ENCODE peak calls at places on chromosome 14, in four cellular contexts. B is kidney epithelial cell; N is nucleus accumbens; M is activated T-helper 1 cell treated with anti-CD3 and anti-CD28 coated beads, Interleukin-2, amount 50 U/mL, for 16 hours. R is an unnamed sample.

GRCh38 chr14:69484444-69485113 is at the start of gene PLEKHD1:
- DNase-seq in M (no peak), N (no peak), B (no peak), R (no peak)

GRCh38 chr14:66401447-66402095 is 84.6 kb upstream of the CCDC196 start:
- DNase-seq in N (no peak), B (no peak), M (no peak), R (no peak)

GRCh38 chr14:55347040-55347439 is 64.6 kb downstream of the ATG14 start:
- DNase-seq in M (no peak), N (no peak), B (no peak), R (no peak)

GRCh38 chr14:93734086-93734822 is 54.0 kb downstream of the PRIMA1 start:
- DNase-seq in N (no peak), M (no peak), B (no peak), R (no peak)

GRCh38 chr14:22040781-22041125 is 367.1 kb upstream of the OR4E1 start:
- DNase-seq in B (no peak), M (no peak), N (no peak), R (no peak)

GRCh38 chr14:76576047-76576741 is 185.1 kb upstream of the VASH1 start:
- DNase-seq in B (no peak), M (no peak), N (no peak), R (no peak)

GRCh38 chr14:33765251-33765650 is 185.6 kb downstream of the EGLN3 start:
- DNase-seq in B (no peak), N (no peak), M (no peak), R (no peak)

GRCh38 chr14:65095633-65096205 is 6.6 kb downstream of the MAX start:
- DNase-seq in B (no peak), M (no peak), N (peak), R (no peak)

GRCh38 chr14:54698501-54698900 is 131.6 kb downstream of the SAMD4A start:
- DNase-seq in M (no peak), B (no peak), N (no peak), R (no peak)

GRCh38 chr14:22375321-22375930 is 213.6 kb downstream of the DAD1 start:
- DNase-seq in M (no peak), B (no peak), N (no peak), R (no peak)

GRCh38 chr14:103943673-103944072 is 1.3 kb upstream of the RD3L start:
- DNase-seq in B (no peak), M (no peak), N (no peak), R (no peak)

GRCh38 chr14:99179506-99179905 is 92.5 kb downstream of the BCL11B start:
- DNase-seq in N (no peak), M (no peak), B (no peak), R (no peak)

GRCh38 chr14:55348766-55349453 is 62.7 kb downstream of the ATG14 start:
- DNase-seq in M (no peak), N (no peak), B (no peak), R (no peak)

GRCh38 chr14:70887207-70888150 is 19.8 kb upstream of the PCNX1 start:
- DNase-seq in B (no peak), M (no peak), N (no peak), R (no peak)

GRCh38 chr14:38197761-38198345 is 9.9 kb upstream of the SSTR1 start:
- DNase-seq in B (no peak), M (no peak), N (no peak), R (no peak)

GRCh38 chr14:103629503-103630121 is 601 bp downstream of the KLC1 start:
- DNase-seq in B (no peak), M (peak), N (no peak), R (no peak)

GRCh38 chr14:27366596-27366995 is 768.8 kb upstream of the NOVA1 start:
- DNase-seq in M (no peak), N (no peak), B (no peak), R (no peak)

GRCh38 chr14:68927956-68928675 is 51.0 kb downstream of the ACTN1 start:
- DNase-seq in M (no peak), B (no peak), N (no peak), R (no peak)

GRCh38 chr14:84403585-84403984 is 1126.4 kb upstream of the FLRT2 start:
- DNase-seq in M (no peak), N (no peak), B (peak), R (no peak)

GRCh38 chr14:105072381-105072861 is 7.2 kb upstream of the GPR132 start:
- DNase-seq in B (no peak), N (no peak), M (no peak), R (no peak)

GRCh38 chr14:64110832-64111231 is 183.3 kb downstream of the ESR2 start:
- DNase-seq in M (no peak), B (no peak), N (no peak), R (no peak)

GRCh38 chr14:65115615-65116014 is 13.3 kb upstream of the MAX start:
- DNase-seq in M (no peak), B (no peak), N (no peak), R (no peak)

GRCh38 chr14:44982594-44982993 is 20.6 kb downstream of the TOGARAM1 start:
- DNase-seq in N (no peak), B (no peak), M (no peak), R (no peak)

GRCh38 chr14:62234849-62235248 is 472.6 kb downstream of the SNAPC1 start:
- DNase-seq in B (no peak), M (no peak), N (no peak), R (no peak)

GRCh38 chr14:95515523-95516517 is 630 bp downstream of the SYNE3 start:
- DNase-seq in B (no peak), N (no peak), M (peak), R (no peak)

GRCh38 chr14:96146131-96146771 is 58.4 kb upstream of the BDKRB2 start:
- DNase-seq in N (no peak), B (no peak), M (no peak), R (no peak)

GRCh38 chr14:46580941-46581671 is 70.5 kb downstream of the RPL10L start:
- DNase-seq in B (no peak), M (no peak), N (no peak), R (no peak)

GRCh38 chr14:52575858-52576257 is 23.2 kb downstream of the GPR137C start:
- DNase-seq in M (no peak), N (no peak), B (no peak), R (no peak)